ENCODE peak calls at places on chromosomes 5 and 9, in four cellular contexts. One of them, this sample, is unnamed.

GRCh38 chr9:131884222-131884621 is 144.3 kb upstream of the RAPGEF1 start:
- DNase-seq in HCT116: no peak
- DNase-seq in stimulated activated CD4-positive, alpha-beta T cell treated with anti-CD3 and anti-CD28 coated beads, Interleukin-4, amount 100 ng/mL, for 1 hour: no peak
- DNase-seq in neural progenitor cell: no peak
- DNase-seq in this sample: no peak

GRCh38 chr5:170496629-170497028 is 7.2 kb upstream of the KCNIP1 start:
- DNase-seq in stimulated activated CD4-positive, alpha-beta T cell treated with anti-CD3 and anti-CD28 coated beads, Interleukin-4, amount 100 ng/mL, for 1 hour: no peak
- DNase-seq in neural progenitor cell: no peak
- DNase-seq in HCT116: no peak
- DNase-seq in this sample: no peak

GRCh38 chr5:17219006-17219422 is 1.6 kb downstream of the BASP1 start:
- DNase-seq in HCT116: no peak
- DNase-seq in stimulated activated CD4-positive, alpha-beta T cell treated with anti-CD3 and anti-CD28 coated beads, Interleukin-4, amount 100 ng/mL, for 1 hour: no peak
- DNase-seq in neural progenitor cell: peak; percentile 86
- DNase-seq in this sample: peak; percentile 75

GRCh38 chr5:72383280-72384205 is 63.4 kb downstream of the PTCD2 start:
- DNase-seq in HCT116: no peak
- DNase-seq in stimulated activated CD4-positive, alpha-beta T cell treated with anti-CD3 and anti-CD28 coated beads, Interleukin-4, amount 100 ng/mL, for 1 hour: no peak
- DNase-seq in neural progenitor cell: no peak
- DNase-seq in this sample: no peak

GRCh38 chr9:134643306-134643705 is 1.7 kb downstream of the COL5A1 start:
- DNase-seq in neural progenitor cell: peak; percentile 42
- DNase-seq in stimulated activated CD4-positive, alpha-beta T cell treated with anti-CD3 and anti-CD28 coated beads, Interleukin-4, amount 100 ng/mL, for 1 hour: no peak
- DNase-seq in HCT116: no peak
- DNase-seq in this sample: no peak

GRCh38 chr5:68331202-68332108 is 115.9 kb downstream of the PIK3R1 start:
- DNase-seq in stimulated activated CD4-positive, alpha-beta T cell treated with anti-CD3 and anti-CD28 coated beads, Interleukin-4, amount 100 ng/mL, for 1 hour: no peak
- DNase-seq in HCT116: no peak
- DNase-seq in neural progenitor cell: no peak
- DNase-seq in this sample: no peak

GRCh38 chr9:93302586-93303257 is 118.8 kb downstream of the WNK2 start:
- DNase-seq in HCT116: peak; percentile 42
- DNase-seq in neural progenitor cell: peak; percentile 75
- DNase-seq in stimulated activated CD4-positive, alpha-beta T cell treated with anti-CD3 and anti-CD28 coated beads, Interleukin-4, amount 100 ng/mL, for 1 hour: peak; percentile 61
- DNase-seq in this sample: peak; percentile 76

GRCh38 chr9:93207326-93207814 is 23.4 kb downstream of the WNK2 start:
- DNase-seq in neural progenitor cell: no peak
- DNase-seq in HCT116: no peak
- DNase-seq in stimulated activated CD4-positive, alpha-beta T cell treated with anti-CD3 and anti-CD28 coated beads, Interleukin-4, amount 100 ng/mL, for 1 hour: no peak
- DNase-seq in this sample: no peak

GRCh38 chr5:93058309-93058708 is 522.7 kb downstream of the NR2F1-AS1 start:
- DNase-seq in stimulated activated CD4-positive, alpha-beta T cell treated with anti-CD3 and anti-CD28 coated beads, Interleukin-4, amount 100 ng/mL, for 1 hour: no peak
- DNase-seq in HCT116: no peak
- DNase-seq in neural progenitor cell: no peak
- DNase-seq in this sample: no peak